ENCODE peak calls at places on chromosomes 12 and 14, in seven cellular contexts. O is HT1080, Q is fibroblast of pulmonary artery, D is T follicular helper cell, W is body of pancreas, N is right lobe of liver, M is HEK293T. C is an unnamed sample.

GRCh38 chr12:27340971-27341370 is 8.3 kb downstream of the BMAL2 start:
- DNase-seq in O (peak; percentile 11), Q (no peak), D (no peak), W (no peak), N (no peak), M (no peak), C (peak; percentile 35)

GRCh38 chr12:41045509-41045908 is 142.6 kb upstream of the PDZRN4 start:
- DNase-seq in O (no peak), Q (no peak), D (no peak), W (no peak), N (no peak), M (no peak), C (no peak)

GRCh38 chr12:113005759-113006158 is 27.4 kb downstream of the OAS2 start:
- DNase-seq in O (no peak), Q (peak; percentile 17), D (no peak), W (no peak), N (no peak), M (no peak), C (no peak)

GRCh38 chr12:113261847-113262470 is 40.7 kb downstream of the TPCN1 start:
- DNase-seq in O (peak; percentile 11), Q (peak; percentile 16), D (no peak), W (no peak), N (no peak), M (no peak), C (no peak)

GRCh38 chr14:85273099-85273677 is 256.8 kb upstream of the FLRT2 start:
- DNase-seq in O (no peak), Q (peak; percentile 17), D (no peak), W (no peak), N (no peak), M (no peak), C (no peak)

GRCh38 chr12:1935700-1936378 is 17.4 kb upstream of the CACNA2D4 start:
- DNase-seq in O (no peak), Q (no peak), D (no peak), W (peak; percentile 93), N (no peak), M (no peak), C (no peak)

GRCh38 chr14:51478241-51478640 is 173.5 kb upstream of the FRMD6 start:
- DNase-seq in O (no peak), Q (peak; percentile 32), D (no peak), W (no peak), N (no peak), M (no peak), C (no peak)

GRCh38 chr14:71166434-71166833 is 259.2 kb downstream of the PCNX1 start:
- DNase-seq in O (peak; percentile 77), Q (peak; percentile 93), D (no peak), W (peak; percentile 28), N (no peak), M (peak; percentile 55), C (peak; percentile 84)

GRCh38 chr14:99531221-99532096 is 50.2 kb downstream of the CCNK start:
- DNase-seq in O (peak; percentile 66), Q (peak; percentile 74), D (no peak), W (no peak), N (no peak), M (no peak), C (no peak)

GRCh38 chr14:76768201-76768656 is 7.0 kb downstream of the VASH1 start:
- DNase-seq in O (no peak), Q (peak; percentile 52), D (peak; percentile 69), W (peak; percentile 31), N (peak; percentile 83), M (no peak), C (peak; percentile 25)

GRCh38 chr14:103232338-103232808 is 101.7 kb upstream of the EIF5 start:
- DNase-seq in O (no peak), Q (no peak), D (no peak), W (no peak), N (no peak), M (no peak), C (no peak)

GRCh38 chr12:90153827-90154226 is 445.2 kb upstream of the ATP2B1 start:
- DNase-seq in O (no peak), Q (no peak), D (no peak), W (no peak), N (no peak), M (no peak), C (no peak)

GRCh38 chr12:55816876-55817351 is 610 bp downstream of the SARNP start:
- DNase-seq in O (peak; percentile 20), Q (peak; percentile 42), D (no peak), W (no peak), N (no peak), M (peak; percentile 36), C (peak; percentile 26)

GRCh38 chr14:100524233-100524932 is 62.8 kb downstream of the BEGAIN start:
- DNase-seq in O (no peak), Q (no peak), D (no peak), W (no peak), N (no peak), M (no peak), C (no peak)

GRCh38 chr14:77111021-77111420 is 13.0 kb downstream of the CIPC start:
- DNase-seq in O (no peak), Q (peak; percentile 46), D (no peak), W (no peak), N (no peak), M (no peak), C (no peak)

GRCh38 chr14:33617154-33617553 is 333.7 kb downstream of the EGLN3 start:
- DNase-seq in O (peak; percentile 77), Q (peak; percentile 79), D (no peak), W (no peak), N (no peak), M (no peak), C (peak; percentile 75)

GRCh38 chr12:80648866-80649265 is 58.6 kb upstream of the MYF6 start:
- DNase-seq in O (peak; percentile 58), Q (peak; percentile 36), D (no peak), W (no peak), N (no peak), M (no peak), C (peak; percentile 62)

GRCh38 chr12:86719381-86719780 is 463.2 kb upstream of the MGAT4C start:
- DNase-seq in O (peak; percentile 50), Q (peak; percentile 44), D (no peak), W (no peak), N (no peak), M (no peak), C (peak; percentile 72)

GRCh38 chr12:32666018-32666417 is 13.1 kb upstream of the DNM1L start:
- DNase-seq in O (no peak), Q (no peak), D (no peak), W (no peak), N (no peak), M (no peak), C (no peak)

GRCh38 chr14:76784266-76784874 is 23.1 kb downstream of the VASH1 start:
- DNase-seq in O (no peak), Q (no peak), D (no peak), W (no peak), N (no peak), M (no peak), C (no peak)

GRCh38 chr14:80316426-80316825 is 105.1 kb upstream of the DIO2 start:
- DNase-seq in O (no peak), Q (no peak), D (no peak), W (no peak), N (no peak), M (no peak), C (no peak)

GRCh38 chr14:56975521-56975920 is 165.2 kb upstream of the OTX2 start:
- DNase-seq in O (no peak), Q (no peak), D (no peak), W (no peak), N (no peak), M (no peak), C (no peak)

GRCh38 chr12:117034691-117035090 is 64.5 kb downstream of the TESC start:
- DNase-seq in O (no peak), Q (no peak), D (no peak), W (no peak), N (no peak), M (no peak), C (no peak)

GRCh38 chr14:49506650-49507049 is 79.5 kb downstream of the RPS29 start:
- DNase-seq in O (no peak), Q (no peak), D (no peak), W (no peak), N (no peak), M (no peak), C (no peak)

GRCh38 chr12:109686523-109686922 is 27.1 kb upstream of the FAM222A start:
- DNase-seq in O (no peak), Q (no peak), D (no peak), W (peak; percentile 39), N (no peak), M (no peak), C (no peak)

GRCh38 chr14:29216774-29217232 is 450.2 kb downstream of the FOXG1 start:
- DNase-seq in O (peak; percentile 48), Q (no peak), D (no peak), W (no peak), N (no peak), M (peak; percentile 7), C (peak; percentile 60)

GRCh38 chr12:122187466-122187865 is 4.5 kb downstream of the LRRC43 start:
- DNase-seq in O (no peak), Q (no peak), D (no peak), W (no peak), N (no peak), M (no peak), C (no peak)

GRCh38 chr14:91229743-91230200 is 14.7 kb downstream of the GPR68 start:
- DNase-seq in O (peak; percentile 96), Q (peak; percentile 14), D (no peak), W (no peak), N (no peak), M (no peak), C (peak; percentile 74)

GRCh38 chr12:12091977-12092663 is 21.4 kb downstream of the BCL2L14 start:
- DNase-seq in O (no peak), Q (peak; percentile 35), D (no peak), W (peak; percentile 27), N (no peak), M (no peak), C (no peak)

C was measured in kidney tubule cell.